ENCODE peak calls at places on chromosomes 7 and 10, in seven cellular contexts. T is SK-N-SH, L is H1, U is K562, C is HCT116, B is HepG2, X is GM12878. Z is an unnamed sample.

GRCh38 chr7:103445228-103446020 is 583 bp downstream of the SLC26A5 start:
- DNase-seq in T (peak), L (peak), U (no peak), C (no peak), B (no peak), X (no peak), Z (no peak)

GRCh38 chr7:127588697-127589482 is 679 bp downstream of the ARF5 start:
- DNase-seq in T (peak), L (peak), U (peak), C (peak), B (peak), X (no peak), Z (peak)

GRCh38 chr7:4962872-4963775 is 4.1 kb upstream of the MMD2 start:
- DNase-seq in T (no peak), L (no peak), U (no peak), C (no peak), B (no peak), X (no peak), Z (no peak)

GRCh38 chr10:58897708-58898107 is 278.7 kb upstream of the PHYHIPL start:
- DNase-seq in T (no peak), L (no peak), U (no peak), C (no peak), B (no peak), X (no peak), Z (no peak)

GRCh38 chr7:28862876-28863275 is 95.3 kb downstream of the TRIL start:
- DNase-seq in T (no peak), L (no peak), U (no peak), C (no peak), B (no peak), X (no peak), Z (no peak)

GRCh38 chr10:123325663-123326175 is 171.5 kb downstream of the BUB3 start:
- DNase-seq in T (no peak), L (peak), U (no peak), C (no peak), B (no peak), X (no peak), Z (no peak)

GRCh38 chr7:47579458-47579857 is 2.5 kb downstream of the TNS3 start:
- DNase-seq in T (no peak), L (no peak), U (no peak), C (no peak), B (no peak), X (no peak), Z (peak)

GRCh38 chr7:111364413-111364812 is 197.9 kb downstream of the IMMP2L start:
- DNase-seq in T (no peak), L (no peak), U (no peak), C (no peak), B (no peak), X (no peak), Z (no peak)

GRCh38 chr7:47452715-47453092 is 129.2 kb downstream of the TNS3 start:
- DNase-seq in T (no peak), L (no peak), U (no peak), C (no peak), B (no peak), X (no peak), Z (no peak)

GRCh38 chr7:20223356-20223755 is 6.2 kb upstream of the MACC1 start:
- DNase-seq in T (no peak), L (no peak), U (no peak), C (no peak), B (no peak), X (no peak), Z (no peak)
- TF ChIP-seq JUND in T (peak), L (no peak), U (no peak), C (no peak), B (no peak), X (no peak), Z (no peak)

GRCh38 chr7:134075799-134076198 is 51.3 kb upstream of the LRGUK start:
- DNase-seq in T (no peak), L (no peak), U (no peak), C (no peak), B (no peak), X (no peak), Z (no peak)

GRCh38 chr7:134083766-134084487 is 43.2 kb upstream of the LRGUK start:
- DNase-seq in T (no peak), L (no peak), U (peak), C (no peak), B (no peak), X (no peak), Z (no peak)

GRCh38 chr7:134084488-134085144 is 42.5 kb upstream of the LRGUK start:
- DNase-seq in T (no peak), L (no peak), U (no peak), C (no peak), B (no peak), X (no peak), Z (no peak)

GRCh38 chr7:134081695-134082094 is 45.4 kb upstream of the LRGUK start:
- DNase-seq in T (no peak), L (no peak), U (no peak), C (no peak), B (no peak), X (no peak), Z (no peak)

DNA sequence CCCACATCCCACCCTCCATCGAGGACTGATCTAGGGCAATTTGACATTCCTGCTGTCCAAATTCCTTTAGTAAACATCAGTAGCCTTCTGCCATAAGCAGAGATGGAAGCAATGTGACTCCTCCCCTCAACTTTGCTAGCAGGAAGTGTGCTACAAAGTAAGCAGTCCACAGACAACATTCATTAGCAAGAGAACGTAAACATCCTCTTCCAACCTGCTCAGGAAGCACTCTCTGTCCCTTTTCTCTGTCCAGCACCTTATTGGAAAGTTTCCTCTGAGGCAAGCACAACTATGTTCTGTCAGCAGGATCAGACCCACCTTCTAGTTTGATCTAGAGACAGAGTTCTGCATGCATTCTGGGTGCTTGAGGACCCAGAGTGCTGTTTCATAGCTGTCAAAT is 48.1 kb upstream of the LRGUK start:
- DNase-seq in T (no peak), L (no peak), U (no peak), C (no peak), B (no peak), X (no peak), Z (peak)
- TF ChIP-seq JUND in T (no peak), L (no peak), U (no peak), C (no peak), B (no peak), X (no peak), Z (no peak)

DNA sequence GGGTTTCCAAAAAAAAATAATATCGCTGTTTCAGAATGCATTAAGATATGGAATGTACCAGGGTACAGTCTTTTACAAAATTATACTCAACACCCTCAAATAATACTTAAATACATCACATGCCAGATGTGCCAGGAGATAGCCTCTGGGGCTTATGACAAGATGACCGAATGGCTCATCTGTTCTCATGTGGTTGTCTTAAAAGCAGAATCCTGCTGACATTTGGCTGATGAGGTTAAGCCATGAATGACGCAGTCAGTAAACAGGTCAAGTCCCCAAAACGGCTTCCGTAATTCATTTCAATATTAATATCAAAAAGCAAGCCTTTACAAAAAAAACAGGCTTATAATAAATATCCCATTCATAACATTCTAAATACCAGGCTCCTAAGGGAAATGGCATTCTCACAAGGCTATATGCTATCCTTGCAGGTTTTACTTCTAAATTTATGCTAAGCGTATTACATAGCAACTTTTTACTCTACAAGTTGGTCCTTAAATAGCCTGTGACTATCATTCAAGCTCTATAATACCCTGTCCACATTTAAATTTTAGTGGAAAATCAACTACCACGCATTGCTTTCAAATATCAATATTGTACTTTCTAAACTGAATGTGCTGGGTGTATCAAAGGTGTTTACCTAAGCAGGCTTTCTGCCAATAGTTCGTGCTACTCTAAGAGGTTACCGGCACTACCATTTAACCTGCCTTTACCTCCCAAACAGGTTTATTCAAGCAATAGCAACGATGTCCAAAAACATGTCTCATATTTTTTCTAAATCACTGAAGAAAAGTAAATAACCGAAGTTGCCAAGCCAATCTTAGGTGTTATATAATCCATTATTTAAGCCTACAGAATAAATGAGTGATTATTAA is 15.6 kb downstream of the SMURF1 start:
- DNase-seq in T (no peak), L (no peak), U (peak), C (no peak), B (no peak), X (no peak), Z (no peak)
- TF ChIP-seq JUND in T (no peak), L (no peak), U (peak), C (no peak), B (no peak), X (no peak), Z (no peak)

DNA sequence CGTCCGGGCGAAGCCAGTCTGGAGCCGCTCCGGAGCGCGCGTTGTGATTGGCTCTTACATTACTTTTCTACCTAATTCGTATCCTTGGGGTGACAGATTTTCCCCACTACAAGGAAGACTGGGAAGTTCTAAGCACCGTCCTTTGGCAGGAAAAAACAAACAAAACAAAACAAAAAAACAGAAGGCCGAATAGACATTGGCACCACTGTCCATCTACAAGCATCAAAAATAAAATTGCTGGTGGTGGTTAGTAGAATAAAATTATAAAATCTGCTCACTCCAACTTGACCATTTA is 651 bp upstream of the SKAP2 start:
- DNase-seq in T (peak), L (no peak), U (peak), C (no peak), B (no peak), X (no peak), Z (no peak)
- TF ChIP-seq JUND in T (no peak), L (no peak), U (no peak), C (peak), B (no peak), X (no peak), Z (no peak)

GRCh38 chr10:22606164-22606614 is 108.2 kb downstream of the PIP4K2A start:
- DNase-seq in T (no peak), L (no peak), U (no peak), C (no peak), B (peak), X (peak), Z (no peak)
- TF ChIP-seq JUND in T (no peak), L (no peak), U (no peak), C (no peak), B (no peak), X (no peak), Z (no peak)

GRCh38 chr10:7267142-7267541 is 143.7 kb downstream of the SFMBT2 start:
- DNase-seq in T (no peak), L (no peak), U (no peak), C (no peak), B (no peak), X (no peak), Z (no peak)

GRCh38 chr10:7269988-7270387 is 140.8 kb downstream of the SFMBT2 start:
- DNase-seq in T (no peak), L (no peak), U (no peak), C (no peak), B (no peak), X (no peak), Z (no peak)

GRCh38 chr10:7274293-7274692 is 136.5 kb downstream of the SFMBT2 start:
- DNase-seq in T (no peak), L (no peak), U (no peak), C (no peak), B (no peak), X (no peak), Z (no peak)

GRCh38 chr10:7275761-7276440 is 134.9 kb downstream of the SFMBT2 start:
- DNase-seq in T (no peak), L (no peak), U (no peak), C (no peak), B (no peak), X (no peak), Z (no peak)

GRCh38 chr10:7272008-7272407 is 138.8 kb downstream of the SFMBT2 start:
- DNase-seq in T (no peak), L (no peak), U (no peak), C (no peak), B (no peak), X (no peak), Z (no peak)
- TF ChIP-seq JUND in T (no peak), L (no peak), U (no peak), C (no peak), B (no peak), X (no peak), Z (no peak)

Z was measured in T47D.